ENCODE peak calls at places on chromosomes 6 and 20, in five cellular contexts. I is fibroblast of lung, Q is kidney epithelial cell, B is GM23248, Y is GM12865. E is an unnamed sample.

GRCh38 chr20:57384953-57385761 is 6.0 kb upstream of the RBM38 start:
- DNase-seq in Q (no peak), Y (no peak), B (no peak), I (no peak), E (no peak)

GRCh38 chr6:13638626-13639025 is 23.5 kb downstream of the NOL7 start:
- DNase-seq in I (no peak), Q (no peak), Y (no peak), B (no peak), E (no peak)

GRCh38 chr6:3518356-3518841 is 61.5 kb upstream of the SLC22A23 start:
- DNase-seq in Y (no peak), I (peak), B (peak), Q (no peak), E (peak)

GRCh38 chr20:60484316-60484715 is 526.1 kb downstream of the CDH26 start:
- DNase-seq in B (no peak), I (no peak), Y (no peak), Q (no peak), E (no peak)

GRCh38 chr20:24938498-24938897 is 10.6 kb upstream of the CST7 start:
- DNase-seq in Y (no peak), Q (no peak), I (no peak), B (no peak), E (no peak)

GRCh38 chr6:131773284-131773950 is 34.4 kb upstream of the ENPP1 start:
- DNase-seq in I (no peak), B (no peak), Q (no peak), Y (no peak), E (no peak)

GRCh38 chr20:19074828-19075516 is 137.5 kb upstream of the SLC24A3 start:
- DNase-seq in I (no peak), B (no peak), Q (no peak), Y (peak), E (peak)

GRCh38 chr6:89381031-89381430 is 28.5 kb upstream of the UBE2J1 start:
- DNase-seq in B (no peak), I (no peak), Q (no peak), Y (no peak), E (no peak)

GRCh38 chr6:161434331-161434730 is 160.5 kb upstream of the AGPAT4 start:
- DNase-seq in B (peak), I (no peak), Q (no peak), Y (no peak), E (peak)

GRCh38 chr6:169190144-169190584 is 63.5 kb downstream of the THBS2 start:
- DNase-seq in Q (no peak), Y (no peak), I (peak), B (peak), E (no peak)

GRCh38 chr6:5999688-6000608 is 6.8 kb downstream of the NRN1 start:
- DNase-seq in B (no peak), Q (no peak), I (no peak), Y (no peak), E (no peak)

GRCh38 chr20:50367104-50367674 is 143.0 kb upstream of the PTPN1 start:
- DNase-seq in Q (no peak), B (no peak), I (no peak), Y (no peak), E (no peak)

GRCh38 chr6:150547511-150548222 is 52.0 kb upstream of the PLEKHG1 start:
- DNase-seq in Y (no peak), B (no peak), Q (no peak), I (no peak), E (no peak)

GRCh38 chr20:32036716-32037355 is 15.2 kb upstream of the HCK start:
- DNase-seq in Y (no peak), Q (no peak), B (peak), I (peak), E (no peak)

GRCh38 chr20:33014336-33015113 is 7.0 kb downstream of the BPIFB2 start:
- DNase-seq in Y (no peak), I (no peak), Q (no peak), B (no peak), E (no peak)

GRCh38 chr20:57672164-57672563 is 37.7 kb downstream of the PMEPA1 start:
- DNase-seq in B (peak), Q (no peak), Y (no peak), I (peak), E (no peak)

GRCh38 chr6:54892831-54893230 is 46.3 kb downstream of the FAM83B start:
- DNase-seq in I (peak), B (peak), Y (no peak), Q (peak), E (peak)

GRCh38 chr6:145532361-145532760 is 203.0 kb downstream of the EPM2A start:
- DNase-seq in Y (no peak), B (no peak), I (no peak), Q (no peak), E (no peak)

GRCh38 chr20:36145877-36146707 is 8.4 kb upstream of the EPB41L1 start:
- DNase-seq in Y (peak), B (no peak), Q (no peak), I (peak), E (no peak)

GRCh38 chr6:168865-169455 is 123.3 kb upstream of the DUSP22 start:
- DNase-seq in I (peak), Q (peak), B (peak), Y (peak), E (peak)

GRCh38 chr6:22320750-22321149 is 23.9 kb upstream of the PRL start:
- DNase-seq in Y (no peak), I (peak), B (peak), Q (peak), E (peak)

GRCh38 chr20:23727016-23727415 is 23.7 kb downstream of the CST1 start:
- DNase-seq in I (no peak), Y (no peak), Q (no peak), B (no peak), E (no peak)

GRCh38 chr6:135922746-135923145 is 71.2 kb downstream of the PDE7B start:
- DNase-seq in B (peak), I (peak), Y (no peak), Q (no peak), E (no peak)

GRCh38 chr20:16595376-16595775 is 22.1 kb upstream of the KIF16B start:
- DNase-seq in Q (no peak), B (no peak), I (no peak), Y (no peak), E (no peak)

GRCh38 chr20:63178889-63179751 is 36.8 kb downstream of the YTHDF1 start:
- DNase-seq in B (peak), Q (no peak), Y (peak), I (peak), E (peak)

GRCh38 chr20:20083796-20084195 is 31.5 kb downstream of the CFAP61 start:
- DNase-seq in Q (no peak), I (peak), B (peak), Y (peak), E (peak)

GRCh38 chr20:41391587-41392001 is 25.0 kb upstream of the EMILIN3 start:
- DNase-seq in Q (no peak), Y (no peak), I (no peak), B (no peak), E (peak)

GRCh38 chr20:51862796-51863195 is 60.5 kb upstream of the SALL4 start:
- DNase-seq in Y (no peak), B (peak), I (no peak), Q (no peak), E (no peak)

GRCh38 chr6:71496018-71496800 is 207.6 kb downstream of the OGFRL1 start:
- DNase-seq in Y (peak), I (peak), B (no peak), Q (no peak), E (no peak)

GRCh38 chr20:44247676-44248419 is 740 bp downstream of the GDAP1L1 start:
- DNase-seq in I (peak), B (peak), Q (no peak), Y (peak), E (peak)

GRCh38 chr6:129786548-129786947 is 74.6 kb downstream of the TMEM244 start:
- DNase-seq in I (peak), Y (no peak), B (peak), Q (no peak), E (peak)

GRCh38 chr6:133184798-133185380 is 56.3 kb upstream of the EYA4 start:
- DNase-seq in B (peak), Y (peak), I (peak), Q (no peak), E (peak)

GRCh38 chr6:151096255-151096612 is 143.5 kb upstream of the AKAP12 start:
- DNase-seq in Y (no peak), Q (no peak), B (no peak), I (peak), E (no peak)

GRCh38 chr6:142686719-142686996 is 258.3 kb downstream of the HIVEP2 start:
- DNase-seq in Q (no peak), B (peak), I (no peak), Y (no peak), E (no peak)

GRCh38 chr6:162124710-162125435 is 602.7 kb downstream of the PRKN start:
- DNase-seq in B (no peak), I (no peak), Y (no peak), Q (peak), E (no peak)

GRCh38 chr20:35497780-35498189 is 31.7 kb downstream of the C20orf173 start:
- DNase-seq in Q (no peak), Y (no peak), B (no peak), I (peak), E (no peak)

GRCh38 chr6:64988148-64988547 is 718.9 kb downstream of the EYS start:
- DNase-seq in I (no peak), Y (no peak), Q (no peak), B (no peak), E (no peak)

GRCh38 chr6:125792680-125793079 is 1.9 kb downstream of the NCOA7 start:
- DNase-seq in I (peak), Y (no peak), Q (no peak), B (peak), E (no peak)

GRCh38 chr6:70396163-70396562 is 17.1 kb upstream of the FAM135A start:
- DNase-seq in I (no peak), Q (no peak), B (no peak), Y (no peak), E (peak)
- H3K4me3 ChIP-seq in I (no peak), Q (no peak), B (no peak), Y (no peak), E (no peak)

GRCh38 chr6:25137497-25137896 is 141.7 kb upstream of the CARMIL1 start:
- DNase-seq in Q (no peak), B (peak), I (no peak), Y (peak), E (peak)

GRCh38 chr6:25138024-25138696 is 141.0 kb upstream of the CARMIL1 start:
- DNase-seq in I (peak), Q (no peak), B (peak), Y (peak), E (peak)

GRCh38 chr6:25142506-25142905 is 136.7 kb upstream of the CARMIL1 start:
- DNase-seq in B (no peak), Q (no peak), Y (no peak), I (no peak), E (no peak)

GRCh38 chr6:25136879-25137278 is 142.3 kb upstream of the CARMIL1 start:
- DNase-seq in B (peak), I (no peak), Q (no peak), Y (peak), E (no peak)

DNA sequence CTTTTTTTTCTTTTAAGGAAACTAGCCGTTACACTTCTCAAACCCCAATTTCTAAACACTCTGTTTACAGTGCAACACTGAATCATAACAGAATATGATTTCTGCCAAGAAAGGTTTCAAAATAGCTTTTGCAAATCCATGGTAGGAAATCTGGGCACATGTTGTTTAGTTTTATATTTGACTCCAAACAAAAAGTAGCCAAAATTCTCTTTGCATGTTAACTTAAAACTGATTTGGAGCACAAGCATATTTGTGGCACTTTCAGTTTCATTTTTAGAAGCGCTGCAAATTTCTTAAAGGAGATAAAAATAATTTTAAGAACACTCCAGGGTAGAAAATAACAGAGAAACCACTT is 140.5 kb upstream of the CARMIL1 start:
- DNase-seq in I (peak), Q (no peak), Y (peak), B (peak), E (no peak)
- H3K4me3 ChIP-seq in I (peak), Q (no peak), Y (peak), B (peak), E (peak)

GRCh38 chr6:113050010-113050893 is 703.1 kb downstream of the RFPL4B start:
- DNase-seq in Q (no peak), Y (no peak), I (no peak), B (peak), E (peak)
- H3K4me3 ChIP-seq in Q (no peak), Y (no peak), I (no peak), B (peak), E (no peak)

GRCh38 chr6:101847690-101848089 is 454.2 kb downstream of the GRIK2 start:
- DNase-seq in Q (no peak), Y (no peak), B (no peak), I (no peak), E (no peak)
- H3K4me3 ChIP-seq in Q (no peak), Y (no peak), B (no peak), I (no peak), E (no peak)

GRCh38 chr6:32945106-32945761 is 4.4 kb upstream of the HLA-DMB start:
- DNase-seq in Y (peak), Q (no peak), B (peak), I (peak), E (no peak)
- H3K4me3 ChIP-seq in Y (peak), Q (no peak), B (no peak), I (no peak), E (no peak)

DNA sequence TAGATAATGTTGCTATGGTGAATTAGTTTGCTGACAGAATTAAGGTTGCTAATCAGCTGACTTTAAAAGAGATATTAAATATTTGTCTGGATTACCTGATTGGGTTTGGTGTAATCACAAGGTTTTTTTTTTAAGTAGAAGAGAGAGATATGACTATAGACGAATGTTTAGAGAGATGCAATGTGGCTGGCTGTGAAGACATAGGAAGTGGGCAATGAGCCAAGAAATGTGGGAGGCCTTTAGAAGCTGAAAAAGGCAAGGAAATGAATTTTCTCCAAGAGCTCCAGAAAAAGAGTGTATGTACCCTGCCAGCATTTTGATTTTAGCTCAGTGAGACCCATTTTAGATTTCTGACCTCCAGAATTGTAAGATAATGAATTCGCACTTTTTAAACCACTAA is 598.3 kb downstream of the PKHD1 start:
- DNase-seq in Q (no peak), B (no peak), I (no peak), Y (no peak), E (peak)
- H3K4me3 ChIP-seq in Q (no peak), B (no peak), I (no peak), Y (no peak), E (no peak)

E was measured in epithelial cell of esophagus.